ENCODE peak calls at places on chromosome 2, in four cellular contexts. I is substantia nigra; H is NK-92 treated with Interleukin-12 subunit alpha and Interleukin-12 subunit beta, amount 100 ng/mL, for 24 hours; W is T-cell. R is an unnamed sample.

GRCh38 chr2:225841314-225841713 is 441.8 kb downstream of the NYAP2 start:
- DNase-seq in I (no peak), H (no peak), W (no peak), R (no peak)

GRCh38 chr2:150997066-150997465 is 264.6 kb downstream of the RBM43 start:
- DNase-seq in I (no peak), H (no peak), W (no peak), R (no peak)

GRCh38 chr2:234074751-234075520 is 24.4 kb downstream of the SPP2 start:
- DNase-seq in I (no peak), H (no peak), W (no peak), R (no peak)

GRCh38 chr2:20151116-20151571 is 73.8 kb downstream of the SDC1 start:
- DNase-seq in I (no peak), H (no peak), W (no peak), R (no peak)

GRCh38 chr2:161044937-161045336 is 115.3 kb upstream of the TANK start:
- DNase-seq in I (no peak), H (no peak), W (no peak), R (no peak)

GRCh38 chr2:70962211-70962884 is 16.1 kb upstream of the ANKRD53 start:
- DNase-seq in I (no peak), H (no peak), W (no peak), R (no peak)

GRCh38 chr2:105412584-105412983 is 13.7 kb upstream of the FHL2 start:
- DNase-seq in I (no peak), H (no peak), W (no peak), R (no peak)

GRCh38 chr2:166240387-166241313 is 112.8 kb upstream of the SCN1A start:
- DNase-seq in I (no peak), H (no peak), W (no peak), R (no peak)

GRCh38 chr2:233349005-233349998 is 5.0 kb upstream of the DGKD start:
- DNase-seq in I (peak; percentile 76), H (no peak), W (no peak), R (no peak)

GRCh38 chr2:45974762-45975408 is 322.3 kb upstream of the EPAS1 start:
- DNase-seq in I (no peak), H (no peak), W (no peak), R (no peak)

GRCh38 chr2:10279946-10280463 is 22.7 kb upstream of the HPCAL1 start:
- DNase-seq in I (no peak), H (no peak), W (no peak), R (no peak)

GRCh38 chr2:171964328-171964727 is 35.4 kb upstream of the METAP1D start:
- DNase-seq in I (no peak), H (no peak), W (no peak), R (no peak)

GRCh38 chr2:22377251-22377650 is 1007.7 kb upstream of the KLHL29 start:
- DNase-seq in I (no peak), H (no peak), W (no peak), R (no peak)

GRCh38 chr2:69103495-69103894 is 90.5 kb downstream of the ANTXR1 start:
- DNase-seq in I (no peak), H (no peak), W (no peak), R (no peak)

GRCh38 chr2:12547771-12548170 is 169.0 kb upstream of the TRIB2 start:
- DNase-seq in I (no peak), H (no peak), W (no peak), R (no peak)

GRCh38 chr2:143068094-143068890 is 60.9 kb upstream of the ARHGAP15 start:
- DNase-seq in I (no peak), H (no peak), W (no peak), R (no peak)

GRCh38 chr2:132540166-132540565 is 123.6 kb downstream of the GPR39 start:
- DNase-seq in I (no peak), H (no peak), W (no peak), R (no peak)

GRCh38 chr2:26421961-26422360 is 20.2 kb downstream of the DRC1 start:
- DNase-seq in I (no peak), H (no peak), W (no peak), R (no peak)

GRCh38 chr2:174331731-174332606 is 2.8 kb upstream of the SP9 start:
- DNase-seq in I (no peak), H (no peak), W (no peak), R (no peak)

GRCh38 chr2:54084600-54084999 is 30.8 kb upstream of the ACYP2 start:
- DNase-seq in I (peak; percentile 40), H (no peak), W (no peak), R (no peak)

GRCh38 chr2:159156834-159157233 is 129.7 kb downstream of the WDSUB1 start:
- DNase-seq in I (no peak), H (no peak), W (no peak), R (no peak)

GRCh38 chr2:24763843-24764242 is 29.3 kb downstream of the PTRHD1 start:
- DNase-seq in I (no peak), H (no peak), W (no peak), R (no peak)

GRCh38 chr2:232315049-232315922 is 63.3 kb upstream of the ALPP start:
- DNase-seq in I (peak; percentile 58), H (peak; percentile 88), W (peak; percentile 61), R (peak; percentile 72)

GRCh38 chr2:31070339-31070738 is 67.9 kb downstream of the GALNT14 start:
- DNase-seq in I (no peak), H (no peak), W (no peak), R (no peak)

GRCh38 chr2:137957033-137957432 is 7.2 kb upstream of the HNMT start:
- DNase-seq in I (no peak), H (no peak), W (no peak), R (no peak)

GRCh38 chr2:109324859-109325258 is 195.9 kb downstream of the SH3RF3 start:
- DNase-seq in I (no peak), H (no peak), W (no peak), R (no peak)

GRCh38 chr2:124081154-124081771 is 56.2 kb downstream of the CNTNAP5 start:
- DNase-seq in I (no peak), H (no peak), W (no peak), R (no peak)

GRCh38 chr2:98649135-98649991 is 41.0 kb downstream of the UNC50 start:
- DNase-seq in I (peak; percentile 70), H (peak; percentile 25), W (peak; percentile 82), R (peak; percentile 70)

GRCh38 chr2:120222186-120223033 is 790 bp downstream of the TMEM185B start:
- DNase-seq in I (no peak), H (no peak), W (no peak), R (no peak)

GRCh38 chr2:233972941-233973575 is 55.9 kb downstream of the TRPM8 start:
- DNase-seq in I (no peak), H (no peak), W (no peak), R (no peak)

GRCh38 chr2:239589855-239590254 is 189.0 kb upstream of the HDAC4 start:
- DNase-seq in I (no peak), H (no peak), W (no peak), R (no peak)

GRCh38 chr2:225660262-225661091 is 261.0 kb downstream of the NYAP2 start:
- DNase-seq in I (peak; percentile 51), H (peak; percentile 26), W (peak; percentile 72), R (peak; percentile 43)

R was measured in activated T-helper 1 cell treated with anti-CD3 and anti-CD28 coated beads, Interleukin-12 subunit alpha, Interleukin-12 subunit beta, Interleukin-2, Interleukin-4 antibody, amounts not matched to agents 30 ng/mL and 10 ng/mL and 1 ng/mL, durations not matched to agents 14 hours and 24 hours and 36 hours.